ENCODE peak calls at places on chromosome 16, in nine cellular contexts. D is A549, Z is ovary, L is upper lobe of left lung, B is esophagus squamous epithelium, C is lower leg skin, F is transverse colon, J is IMR-90, Q is breast epithelium. W is an unnamed sample.

GRCh38 chr16:75644240-75645012 is 3.0 kb downstream of the KARS1 start:
- DNase-seq in D (no peak), F (no peak), C (no peak), B (no peak), Q (no peak), L (no peak), J (no peak), Z (no peak), W (no peak)

GRCh38 chr16:4947722-4948503 is 10.2 kb upstream of the SEC14L5 start:
- DNase-seq in Z (no peak), C (no peak), L (no peak), B (no peak), Q (no peak), J (no peak), F (no peak), D (no peak), W (no peak)

GRCh38 chr16:48536600-48537200 is 73.3 kb downstream of the N4BP1 start:
- DNase-seq in L (no peak), Z (no peak), J (no peak), C (no peak), D (no peak), F (no peak), B (no peak), Q (no peak), W (no peak)

GRCh38 chr16:22008215-22009142 is 568 bp downstream of the MOSMO start:
- DNase-seq in J (no peak), Z (peak), F (peak), C (peak), Q (no peak), B (no peak), D (peak), L (peak), W (peak)

GRCh38 chr16:6558133-6558532 is 774.5 kb upstream of the RBFOX1 start:
- DNase-seq in F (no peak), D (no peak), Q (no peak), L (no peak), C (no peak), Z (no peak), J (no peak), B (no peak), W (no peak)

GRCh38 chr16:4613636-4614570 is 785 bp downstream of the UBALD1 start:
- DNase-seq in Q (no peak), Z (no peak), C (no peak), D (no peak), J (peak), L (peak), F (peak), B (no peak), W (peak)

GRCh38 chr16:79767597-79768280 is 167.2 kb upstream of the MAF start:
- DNase-seq in Z (peak), D (no peak), J (no peak), F (peak), C (no peak), Q (no peak), B (no peak), L (no peak), W (no peak)

GRCh38 chr16:81237282-81237681 is 1.2 kb upstream of the BCO1 start:
- DNase-seq in L (no peak), C (no peak), Z (no peak), J (no peak), B (no peak), Q (peak), F (peak), D (no peak), W (no peak)

GRCh38 chr16:24729967-24730815 is 740 bp downstream of the TNRC6A start:
- DNase-seq in Q (no peak), L (no peak), Z (peak), D (peak), F (peak), B (no peak), C (no peak), J (peak), W (no peak)

GRCh38 chr16:56931253-56931768 is 631 bp upstream of the HERPUD1 start:
- DNase-seq in J (no peak), D (no peak), L (no peak), Q (peak), C (no peak), B (peak), F (peak), Z (peak), W (no peak)

GRCh38 chr16:49474741-49475140 is 101.1 kb downstream of the C16orf78 start:
- DNase-seq in D (no peak), J (no peak), C (peak), B (no peak), Q (no peak), L (peak), F (peak), Z (no peak), W (no peak)

DNA sequence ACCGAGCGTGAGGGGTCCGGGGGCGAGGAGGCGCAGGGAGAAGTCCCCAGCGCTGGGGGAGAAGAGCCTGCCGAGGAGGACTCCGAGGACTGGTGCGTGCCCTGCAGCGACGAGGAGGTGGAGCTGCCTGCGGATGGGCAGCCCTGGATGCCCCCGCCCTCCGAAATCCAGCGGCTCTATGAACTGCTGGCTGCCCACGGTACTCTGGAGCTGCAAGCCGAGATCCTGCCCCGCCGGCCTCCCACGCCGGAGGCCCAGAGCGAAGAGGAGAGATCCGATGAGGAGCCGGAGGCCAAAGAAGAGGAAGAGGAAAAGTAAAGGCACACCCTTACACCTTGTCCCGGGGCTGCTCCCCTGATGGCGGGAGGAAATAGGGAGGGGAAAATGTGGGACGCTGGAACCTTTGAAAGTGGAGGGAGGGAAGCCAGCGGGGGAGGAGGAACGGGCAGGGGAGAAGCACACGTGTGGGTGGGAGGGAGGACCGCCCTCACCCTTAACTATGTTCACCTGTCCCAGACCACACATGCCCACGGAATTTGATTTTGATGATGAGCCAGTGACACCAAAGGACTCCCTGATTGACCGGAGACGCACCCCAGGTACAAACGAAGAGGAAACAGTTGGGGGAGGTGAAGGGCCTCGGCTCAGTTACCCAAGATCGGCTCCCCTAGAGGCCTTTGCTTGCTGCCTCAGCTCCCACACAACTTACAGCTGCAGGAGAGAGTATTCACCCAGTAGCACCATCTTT is 916 bp downstream of the PAGR1 start:
- DNase-seq in D (peak), Q (no peak), Z (peak), J (peak), C (peak), L (peak), F (peak), B (no peak), W (peak)
- TF ChIP-seq POLR2A in D (peak), Q (no peak), Z (no peak), J (no peak), C (no peak), L (no peak), F (no peak), B (no peak), W (no peak)

DNA sequence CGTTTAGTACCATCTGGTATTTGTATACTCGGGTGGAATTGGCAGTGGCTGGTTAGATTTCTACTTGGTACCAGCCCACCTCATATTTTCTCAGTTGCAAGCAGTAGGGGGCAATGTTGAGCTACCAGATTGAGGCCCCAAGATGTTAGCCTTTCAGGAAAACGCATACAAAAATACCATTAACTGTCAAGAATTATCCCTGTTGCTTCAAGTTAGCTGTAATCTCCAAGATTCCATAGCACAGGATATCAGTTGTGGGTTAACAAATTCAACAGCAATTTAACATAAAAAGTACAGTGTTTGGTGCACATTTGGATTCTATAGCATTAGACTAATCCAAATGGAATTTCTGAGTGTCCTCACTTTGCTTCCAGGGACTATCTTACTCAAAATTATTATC is 188.2 kb downstream of the FTO start:
- DNase-seq in Q (peak), J (peak), C (no peak), D (peak), F (peak), B (no peak), L (no peak), Z (peak), W (no peak)
- TF ChIP-seq POLR2A in Q (no peak), J (no peak), C (no peak), D (no peak), F (no peak), B (no peak), L (no peak), Z (no peak), W (no peak)

GRCh38 chr16:1985466-1986150 is 1.6 kb downstream of the GFER start:
- DNase-seq in L (peak), Z (no peak), Q (no peak), B (no peak), D (no peak), J (no peak), F (peak), C (no peak), W (no peak)

GRCh38 chr16:1984347-1985225 is 593 bp downstream of the GFER start:
- DNase-seq in B (no peak), F (peak), Z (no peak), D (no peak), Q (no peak), C (no peak), L (no peak), J (peak), W (no peak)

GRCh38 chr16:1983053-1983543 is 895 bp upstream of the GFER start:
- DNase-seq in B (no peak), L (no peak), J (no peak), Q (no peak), D (no peak), Z (no peak), C (no peak), F (no peak), W (no peak)

GRCh38 chr16:1981972-1982574 is 804 bp upstream of the NOXO1 start:
- DNase-seq in F (peak), D (no peak), C (no peak), L (no peak), J (no peak), Z (no peak), B (no peak), Q (peak), W (no peak)

GRCh38 chr16:1983544-1984346 is at the start of gene GFER:
- DNase-seq in F (peak), L (peak), B (no peak), Q (peak), J (peak), D (peak), Z (peak), C (peak), W (peak)
- TF ChIP-seq POLR2A in F (peak), L (peak), B (peak), Q (no peak), J (peak), D (peak), Z (peak), C (no peak), W (peak)

GRCh38 chr16:89489731-89490385 is 503 bp downstream of the ANKRD11 start:
- DNase-seq in B (no peak), J (no peak), F (no peak), D (no peak), C (no peak), L (no peak), Q (no peak), Z (peak), W (no peak)

GRCh38 chr16:89491974-89492687 is 1.8 kb upstream of the ANKRD11 start:
- DNase-seq in Q (no peak), D (no peak), L (no peak), F (no peak), B (no peak), C (no peak), Z (no peak), J (no peak), W (no peak)

GRCh38 chr16:89491238-89491869 is 993 bp upstream of the ANKRD11 start:
- DNase-seq in J (no peak), B (no peak), C (no peak), F (no peak), D (peak), Z (no peak), Q (no peak), L (no peak), W (no peak)

GRCh38 chr16:89490386-89491237 is at the start of gene ANKRD11:
- DNase-seq in F (peak), B (peak), C (peak), L (peak), Z (peak), Q (peak), D (peak), J (peak), W (peak)

DNA sequence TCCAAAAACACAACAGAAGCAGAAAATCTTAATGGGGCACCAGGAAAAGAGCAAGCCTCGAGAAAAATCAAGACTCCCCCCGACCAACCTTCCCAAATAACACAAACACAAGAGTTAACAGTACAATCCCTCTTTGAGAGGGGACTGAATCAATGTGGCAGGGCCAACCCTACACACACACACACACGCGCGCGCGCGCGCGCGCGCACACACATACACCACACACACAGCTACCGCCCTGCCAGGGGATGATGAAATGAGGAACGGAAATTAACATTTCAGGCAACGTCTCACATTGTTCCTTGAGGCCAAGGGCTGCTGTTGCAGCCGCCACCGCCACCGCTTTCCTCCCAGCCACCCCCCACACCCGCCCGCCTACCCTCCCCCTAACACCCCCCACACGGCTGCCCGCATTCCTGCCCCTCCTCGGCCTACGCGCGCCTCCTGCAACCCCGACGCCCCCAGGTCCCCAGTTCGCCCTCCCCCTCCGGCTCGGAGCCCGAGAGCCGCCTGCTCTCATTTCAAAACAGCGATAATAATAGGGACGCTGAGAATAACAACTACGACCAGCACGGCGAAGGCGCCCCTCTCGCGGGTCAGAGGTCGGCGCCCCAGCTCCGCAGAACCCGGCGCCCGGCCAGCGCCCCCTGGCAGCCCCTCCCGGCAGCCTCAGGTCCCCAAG is 1.2 kb downstream of the ANKRD11 start:
- DNase-seq in B (peak), L (peak), J (peak), Q (peak), C (peak), D (peak), F (peak), Z (peak), W (peak)
- TF ChIP-seq POLR2A in B (peak), L (peak), J (peak), Q (no peak), C (no peak), D (no peak), F (peak), Z (no peak), W (peak)

GRCh38 chr16:14502256-14502875 is 127.7 kb downstream of the PARN start:
- DNase-seq in F (no peak), C (no peak), D (no peak), B (no peak), J (no peak), L (no peak), Q (no peak), Z (no peak), W (no peak)
- TF ChIP-seq POLR2A in F (no peak), C (no peak), D (no peak), B (no peak), J (no peak), L (no peak), Q (no peak), Z (no peak), W (no peak)

DNA sequence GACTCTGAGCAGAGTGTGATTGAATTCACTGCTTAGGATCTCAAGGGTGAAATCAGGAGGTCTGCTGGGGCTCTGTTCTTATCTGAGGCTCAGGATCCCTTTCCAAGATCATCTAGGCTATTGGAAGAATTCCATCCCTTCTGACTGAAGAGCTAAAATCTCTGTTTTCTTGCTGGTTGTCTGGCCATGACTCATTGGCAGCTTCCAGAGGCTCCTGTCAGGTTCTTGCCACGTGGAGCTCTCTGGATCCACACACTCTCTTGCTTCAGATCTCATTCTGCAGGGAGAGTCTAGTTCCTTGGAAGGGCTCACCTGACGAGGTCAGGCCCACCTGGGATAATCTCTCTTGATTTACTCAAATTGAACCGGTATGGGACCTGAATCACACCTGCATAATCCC is 930.7 kb downstream of the CDH8 start:
- DNase-seq in B (no peak), F (no peak), J (no peak), Q (no peak), C (no peak), L (no peak), Z (no peak), D (no peak), W (no peak)
- TF ChIP-seq POLR2A in B (no peak), F (no peak), J (no peak), Q (no peak), C (no peak), L (no peak), Z (no peak), D (no peak), W (no peak)